ENCODE peak calls at places on chromosomes 1 and 21, in five cellular contexts. D is heart left ventricle, A is Panc1, R is WTC11, M is cardiac fibroblast. S is an unnamed sample.

GRCh38 chr1:160130486-160130885 is 14.9 kb downstream of the ATP1A2 start:
- DNase-seq in D (no peak), M (no peak), A (no peak), R (no peak), S (no peak)

GRCh38 chr1:68049941-68050878 is at the start of gene DIRAS3:
- DNase-seq in M (peak), D (peak), A (no peak), R (no peak), S (no peak)

GRCh38 chr1:43282220-43283195 is 2.9 kb downstream of the C1orf210 start:
- DNase-seq in A (no peak), D (no peak), R (no peak), M (no peak), S (no peak)

GRCh38 chr1:98903726-98904125 is 100.9 kb downstream of the PLPPR5 start:
- DNase-seq in A (no peak), D (no peak), M (no peak), R (no peak), S (no peak)

GRCh38 chr1:91501527-91501859 is 842 bp downstream of the CDC7 start:
- DNase-seq in M (peak), D (no peak), A (no peak), R (no peak), S (no peak)

GRCh38 chr1:112060266-112060665 is 70.8 kb upstream of the KCND3 start:
- DNase-seq in R (no peak), M (no peak), A (no peak), D (no peak), S (no peak)

GRCh38 chr1:224882264-224882663 is 47.2 kb upstream of the DNAH14 start:
- DNase-seq in D (no peak), M (no peak), A (no peak), R (no peak), S (no peak)

GRCh38 chr1:155698382-155699038 is 9.6 kb downstream of the DAP3 start:
- DNase-seq in D (no peak), A (no peak), M (peak), R (no peak), S (no peak)

GRCh38 chr1:101288491-101288944 is 51.7 kb downstream of the S1PR1 start:
- DNase-seq in D (peak), R (peak), A (peak), M (peak), S (peak)

GRCh38 chr1:46300673-46301405 is 2.6 kb downstream of the LRRC41 start:
- DNase-seq in R (no peak), A (no peak), D (no peak), M (peak), S (no peak)

GRCh38 chr21:36150192-36150711 is 6.4 kb upstream of the DOP1B start:
- DNase-seq in D (peak), A (no peak), M (peak), R (no peak), S (no peak)

DNA sequence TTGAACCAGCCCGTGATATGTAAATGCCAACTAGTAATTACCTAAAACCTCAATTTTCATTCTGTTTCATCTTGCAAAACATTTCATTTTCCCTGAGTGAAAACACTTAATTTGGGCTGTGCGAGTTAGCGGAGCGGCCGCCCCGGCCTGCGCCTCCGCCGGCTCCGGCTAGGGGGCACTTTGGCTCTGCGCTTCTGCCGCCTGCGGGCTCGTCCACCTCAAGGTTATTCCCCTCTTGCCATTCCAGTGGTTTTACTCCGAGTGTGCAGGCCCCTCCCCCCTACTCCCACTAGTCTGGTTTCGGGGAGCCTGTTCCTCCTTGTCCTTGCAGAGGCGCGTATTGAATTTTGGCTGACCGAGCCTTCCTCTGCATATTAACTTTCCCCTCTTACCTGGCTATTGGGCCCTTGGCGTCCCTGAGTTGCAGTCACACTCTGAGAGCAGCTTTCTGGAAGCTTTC is 55.6 kb downstream of the PEX14 start:
- DNase-seq in D (peak), M (no peak), A (no peak), R (peak), S (peak)
- TF ChIP-seq CTCF in D (peak), M (no peak), A (peak), R (peak), S (peak)

GRCh38 chr1:230760360-230760827 is 13.2 kb downstream of the CAPN9 start:
- DNase-seq in A (no peak), M (no peak), R (peak), D (no peak), S (no peak)
- TF ChIP-seq CTCF in A (no peak), M (no peak), R (no peak), D (no peak), S (no peak)

DNA sequence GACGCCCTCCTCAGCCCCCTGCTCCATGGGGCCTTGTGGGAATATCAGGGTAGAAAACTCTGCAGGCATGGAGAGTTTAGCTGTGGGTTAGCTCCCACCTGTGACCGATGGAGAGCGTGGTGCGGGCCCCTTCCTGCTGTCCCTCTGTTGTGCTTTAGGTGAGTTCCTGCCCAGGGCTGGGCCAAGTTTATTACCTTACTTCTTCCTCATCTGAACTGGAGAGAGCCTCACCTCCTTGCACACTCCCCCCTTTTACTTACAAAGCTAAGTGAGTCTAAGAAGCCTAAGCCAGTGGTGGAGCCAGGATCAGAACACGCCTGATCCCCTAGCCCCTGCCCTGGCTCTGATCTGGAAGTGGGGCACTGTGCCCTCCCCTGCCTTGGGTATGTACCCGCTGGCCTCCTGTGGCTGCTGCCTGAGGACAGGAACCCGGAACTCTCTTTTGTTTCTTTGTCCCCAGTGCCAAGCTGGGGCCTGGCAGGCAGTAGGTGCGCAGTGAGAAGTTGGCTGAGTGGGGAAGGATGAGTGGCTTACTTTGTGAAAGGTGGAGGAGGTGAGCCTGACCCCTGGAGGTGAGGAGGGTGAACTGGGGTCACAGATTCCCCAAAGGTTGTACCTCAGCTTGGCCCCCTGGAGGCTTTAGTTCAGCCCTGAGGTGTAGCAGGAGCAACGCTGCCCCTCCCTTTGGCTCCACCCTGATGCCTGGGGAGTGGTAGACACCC is 32.9 kb downstream of the ARHGEF10L start:
- DNase-seq in M (no peak), R (peak), D (no peak), A (no peak), S (no peak)
- TF ChIP-seq CTCF in M (no peak), R (peak), D (peak), A (no peak), S (peak)

DNA sequence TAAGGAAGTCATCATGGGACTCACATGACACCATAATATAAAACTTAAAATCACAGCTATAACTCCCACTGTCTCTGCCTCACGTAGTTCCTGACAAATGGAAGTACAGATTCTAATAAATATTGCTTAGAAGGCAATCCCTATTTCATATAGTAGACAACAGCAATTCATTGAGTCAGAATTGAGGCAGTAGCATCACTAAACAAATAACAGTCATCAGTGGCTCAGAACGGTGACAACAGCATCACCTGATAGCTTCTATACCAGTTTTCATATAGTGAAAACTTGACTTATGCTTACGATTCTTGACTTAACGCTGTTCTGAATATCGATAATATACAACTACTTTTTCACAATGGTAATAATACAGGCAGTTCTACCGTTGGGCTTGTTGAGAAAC is 12.0 kb downstream of the TARBP1 start:
- DNase-seq in R (no peak), A (no peak), M (no peak), D (no peak), S (no peak)
- TF ChIP-seq CTCF in R (no peak), A (no peak), M (no peak), D (no peak), S (no peak)

S was measured in neural crest cell.